ENCODE peak calls at places on chromosomes 1 and 21, in five cellular contexts. R is GM13976, J is hepatocyte, F is MV-4-11, X is GM10248. C is an unnamed sample.

GRCh38 chr1:185936641-185937040 is 202.4 kb downstream of the HMCN1 start:
- DNase-seq in R (no peak), J (no peak), F (no peak), X (no peak), C (no peak)

GRCh38 chr1:9375912-9376311 is 83.2 kb downstream of the SPSB1 start:
- DNase-seq in R (no peak), J (no peak), F (no peak), X (no peak), C (no peak)

GRCh38 chr1:161531986-161532875 is 7.9 kb downstream of the HSPA6 start:
- DNase-seq in R (no peak), J (peak), F (no peak), X (no peak), C (no peak)

GRCh38 chr1:20494609-20495311 is 8.8 kb upstream of the CAMK2N1 start:
- DNase-seq in R (no peak), J (no peak), F (no peak), X (no peak), C (no peak)

GRCh38 chr1:94096797-94097549 is 24.0 kb downstream of the ABCA4 start:
- DNase-seq in R (no peak), J (peak), F (no peak), X (no peak), C (peak)

GRCh38 chr1:935751-936231 is 12.1 kb downstream of the SAMD11 start:
- DNase-seq in R (no peak), J (peak), F (no peak), X (no peak), C (no peak)

GRCh38 chr1:220905650-220906560 is 26.7 kb downstream of the HLX start:
- DNase-seq in R (no peak), J (no peak), F (no peak), X (no peak), C (no peak)

GRCh38 chr1:239810071-239810481 is 281.6 kb upstream of the FMN2 start:
- DNase-seq in R (no peak), J (no peak), F (no peak), X (no peak), C (no peak)

GRCh38 chr1:28811766-28812668 is at the start of gene OPRD1:
- DNase-seq in R (no peak), J (no peak), F (no peak), X (no peak), C (no peak)

GRCh38 chr1:208475951-208476824 is 232.0 kb upstream of the PLXNA2 start:
- DNase-seq in R (no peak), J (peak), F (no peak), X (no peak), C (no peak)

GRCh38 chr1:46526689-46527291 is 24.7 kb downstream of the KNCN start:
- DNase-seq in R (no peak), J (no peak), F (no peak), X (no peak), C (no peak)

GRCh38 chr1:71565267-71565666 is 484.4 kb upstream of the ZRANB2 start:
- DNase-seq in R (no peak), J (peak), F (no peak), X (no peak), C (no peak)

GRCh38 chr1:225710804-225711203 is 57.9 kb upstream of the ENAH start:
- DNase-seq in R (no peak), J (peak), F (no peak), X (no peak), C (no peak)

GRCh38 chr1:161020573-161021167 is at the start of gene F11R:
- DNase-seq in R (peak), J (peak), F (peak), X (peak), C (no peak)

GRCh38 chr21:44049606-44050005 is 37.5 kb downstream of the TRAPPC10 start:
- DNase-seq in R (no peak), J (no peak), F (no peak), X (no peak), C (no peak)

GRCh38 chr1:202586018-202586821 is 124.0 kb downstream of the SYT2 start:
- DNase-seq in R (no peak), J (peak), F (peak), X (no peak), C (peak)

GRCh38 chr1:1371354-1371740 is 3.7 kb downstream of the AURKAIP1 start:
- DNase-seq in R (no peak), J (no peak), F (peak), X (no peak), C (peak)

GRCh38 chr1:26419494-26419893 is 8.9 kb downstream of the LIN28A start:
- DNase-seq in R (no peak), J (no peak), F (no peak), X (no peak), C (no peak)

GRCh38 chr21:31566061-31566460 is 93.4 kb upstream of the SOD1 start:
- DNase-seq in R (no peak), J (no peak), F (no peak), X (no peak), C (no peak)

GRCh38 chr1:185342017-185342416 is 25.0 kb upstream of the IVNS1ABP start:
- DNase-seq in R (no peak), J (no peak), F (no peak), X (no peak), C (no peak)

GRCh38 chr1:113835686-113836290 is 23.5 kb upstream of the RSBN1 start:
- DNase-seq in R (peak), J (peak), F (peak), X (peak), C (no peak)

GRCh38 chr1:156693858-156694562 is 11.4 kb downstream of the CRABP2 start:
- DNase-seq in R (no peak), J (peak), F (no peak), X (no peak), C (no peak)

GRCh38 chr1:3306583-3307285 is 147.7 kb upstream of the ARHGEF16 start:
- DNase-seq in R (no peak), J (no peak), F (peak), X (no peak), C (no peak)

GRCh38 chr1:215704089-215704860 is 137.2 kb downstream of the KCTD3 start:
- DNase-seq in R (peak), J (no peak), F (peak), X (peak), C (no peak)

GRCh38 chr1:223137402-223138100 is 5.5 kb downstream of the TLR5 start:
- DNase-seq in R (no peak), J (peak), F (peak), X (no peak), C (no peak)

GRCh38 chr1:204563324-204563723 is 47.1 kb downstream of the MDM4 start:
- DNase-seq in R (no peak), J (no peak), F (no peak), X (no peak), C (no peak)

GRCh38 chr1:246147471-246148461 is 359.3 kb downstream of the SMYD3 start:
- DNase-seq in R (no peak), J (no peak), F (no peak), X (no peak), C (no peak)

GRCh38 chr1:22806584-22806983 is 95.9 kb downstream of the EPHB2 start:
- DNase-seq in R (no peak), J (no peak), F (no peak), X (no peak), C (no peak)

GRCh38 chr1:245301162-245301580 is 146.4 kb downstream of the KIF26B start:
- DNase-seq in R (no peak), J (no peak), F (no peak), X (no peak), C (no peak)

C was measured in sciatic nerve.